ENCODE peak calls at places on chromosomes 6 and 20, in six cellular contexts. Q is GM12878, Z is K562, G is H1, V is GM12891, O is HepG2. A is an unnamed sample.

GRCh38 chr6:37819802-37820712 is 530 bp downstream of the ZFAND3 start:
- DNase-seq in Q (peak; percentile 25), Z (peak; percentile 68), G (no peak), V (no peak), O (peak; percentile 54), A (peak; percentile 26)

GRCh38 chr20:23266530-23267398 is 83.8 kb upstream of the NXT1 start:
- DNase-seq in Q (no peak), Z (no peak), G (no peak), V (no peak), O (no peak), A (no peak)

GRCh38 chr20:59825944-59826759 is 107.3 kb downstream of the SYCP2 start:
- DNase-seq in Q (no peak), Z (no peak), G (no peak), V (no peak), O (no peak), A (no peak)

GRCh38 chr20:43914697-43915208 is at the start of gene TOX2:
- DNase-seq in Q (no peak), Z (peak; percentile 25), G (no peak), V (peak; percentile 70), O (no peak), A (peak; percentile 74)

GRCh38 chr20:51327251-51327841 is 215.2 kb downstream of the NFATC2 start:
- DNase-seq in Q (no peak), Z (no peak), G (no peak), V (no peak), O (no peak), A (no peak)

GRCh38 chr20:11906626-11907480 is 10.8 kb upstream of the BTBD3 start:
- DNase-seq in Q (no peak), Z (no peak), G (no peak), V (no peak), O (no peak), A (no peak)

GRCh38 chr6:108666656-108667260 is 106.0 kb downstream of the FOXO3 start:
- DNase-seq in Q (no peak), Z (no peak), G (peak; percentile 46), V (no peak), O (no peak), A (no peak)

GRCh38 chr6:21741221-21742109 is 147.9 kb downstream of the SOX4 start:
- DNase-seq in Q (no peak), Z (no peak), G (no peak), V (no peak), O (no peak), A (no peak)

GRCh38 chr6:27031302-27031701 is 216.2 kb upstream of the PRSS16 start:
- DNase-seq in Q (no peak), Z (no peak), G (no peak), V (no peak), O (no peak), A (no peak)

GRCh38 chr6:156699017-156699421 is 78.2 kb upstream of the ARID1B start:
- DNase-seq in Q (peak; percentile 85), Z (no peak), G (no peak), V (no peak), O (no peak), A (no peak)

GRCh38 chr20:57755609-57756008 is 45.8 kb upstream of the PMEPA1 start:
- DNase-seq in Q (no peak), Z (no peak), G (no peak), V (no peak), O (no peak), A (no peak)

GRCh38 chr20:4067600-4068261 is 52.4 kb upstream of the RNF24 start:
- DNase-seq in Q (no peak), Z (no peak), G (no peak), V (no peak), O (no peak), A (no peak)

GRCh38 chr20:47389867-47390347 is 33.4 kb upstream of the ZMYND8 start:
- DNase-seq in Q (no peak), Z (peak; percentile 54), G (no peak), V (no peak), O (no peak), A (no peak)

GRCh38 chr20:45049904-45050471 is 50.9 kb downstream of the KCNS1 start:
- DNase-seq in Q (no peak), Z (no peak), G (no peak), V (no peak), O (no peak), A (no peak)

GRCh38 chr20:16553161-16553560 is 20.1 kb downstream of the KIF16B start:
- DNase-seq in Q (no peak), Z (no peak), G (no peak), V (no peak), O (no peak), A (no peak)

GRCh38 chr6:106715922-106716321 is 86.5 kb downstream of the QRSL1 start:
- DNase-seq in Q (no peak), Z (no peak), G (no peak), V (no peak), O (no peak), A (no peak)

DNA sequence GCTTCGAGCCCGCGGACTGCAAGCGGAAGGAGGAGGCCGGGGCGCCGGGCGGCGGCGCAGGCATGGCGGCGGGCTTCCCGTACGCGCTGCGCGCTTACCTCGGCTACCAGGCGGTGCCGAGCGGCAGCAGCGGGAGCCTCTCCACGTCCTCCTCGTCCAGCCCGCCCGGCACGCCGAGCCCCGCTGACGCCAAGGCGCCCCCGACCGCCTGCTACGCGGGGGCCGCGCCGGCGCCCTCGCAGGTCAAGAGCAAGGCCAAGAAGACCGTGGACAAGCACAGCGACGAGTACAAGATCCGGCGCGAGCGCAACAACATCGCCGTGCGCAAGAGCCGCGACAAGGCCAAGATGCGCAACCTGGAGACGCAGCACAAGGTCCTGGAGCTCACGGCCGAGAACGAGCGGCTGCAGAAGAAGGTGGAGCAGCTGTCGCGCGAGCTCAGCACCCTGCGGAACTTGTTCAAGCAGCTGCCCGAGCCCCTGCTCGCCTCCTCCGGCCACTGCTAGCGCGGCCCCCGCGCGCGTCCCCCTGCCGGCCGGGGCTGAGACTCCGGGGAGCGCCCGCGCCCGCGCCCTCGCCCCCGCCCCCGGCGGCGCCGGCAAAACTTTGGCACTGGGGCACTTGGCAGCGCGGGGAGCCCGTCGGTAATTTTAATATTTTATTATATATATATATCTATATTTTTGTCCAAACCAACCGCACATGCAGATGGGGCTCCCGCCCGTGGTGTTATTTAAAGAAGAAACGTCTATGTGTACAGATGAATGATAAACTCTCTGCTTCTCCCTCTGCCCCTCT is 1.1 kb downstream of the CEBPB start:
- DNase-seq in Q (no peak), Z (peak; percentile 68), G (no peak), V (peak; percentile 63), O (peak; percentile 42), A (peak; percentile 51)
- TF ChIP-seq POLR2A in Q (peak; percentile 77), Z (peak; percentile 70), G (peak; percentile 41), V (peak; percentile 31), O (no peak), A (no peak)

GRCh38 chr6:12749531-12750379 is 33.2 kb downstream of the PHACTR1 start:
- DNase-seq in Q (no peak), Z (no peak), G (peak; percentile 25), V (no peak), O (no peak), A (no peak)
- TF ChIP-seq POLR2AphosphoS5 in Q (no peak), Z (no peak), G (no peak), V (no peak), O (no peak), A (no peak)

DNA sequence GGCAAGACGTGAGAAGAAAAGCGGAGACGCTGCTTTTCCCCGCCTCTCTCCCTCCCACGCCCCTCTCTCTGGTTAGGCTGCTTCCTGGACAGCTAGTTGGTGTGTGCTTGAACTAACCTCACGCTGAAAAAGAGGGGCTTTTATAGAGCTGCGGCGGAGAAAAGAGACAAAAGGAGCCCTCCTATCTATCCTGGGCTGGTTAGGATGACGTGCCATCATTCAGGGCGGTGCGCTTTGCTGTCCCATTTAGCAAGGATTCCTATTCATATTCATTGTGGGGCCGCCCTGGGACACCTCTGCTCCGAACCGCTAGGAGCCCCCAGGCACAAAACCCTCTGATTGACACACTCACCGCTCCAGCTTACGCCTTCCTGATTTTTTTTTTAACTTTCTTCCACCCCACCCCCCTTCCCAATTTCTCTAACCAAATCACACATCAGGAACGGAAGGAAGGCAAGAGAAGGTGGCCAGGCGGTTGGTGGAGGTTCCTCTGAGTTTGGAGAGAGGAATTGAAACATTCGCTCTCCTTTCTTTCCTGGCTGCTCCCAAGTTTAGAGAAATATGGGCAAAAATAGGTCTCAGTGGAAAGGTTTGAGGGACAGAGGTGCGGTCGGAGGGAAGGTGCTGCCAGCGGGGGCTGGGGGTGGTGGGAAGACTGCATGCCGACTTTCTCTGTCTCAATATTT is at the start of gene OLIG3:
- DNase-seq in Q (no peak), Z (no peak), G (no peak), V (peak; percentile 29), O (no peak), A (no peak)
- TF ChIP-seq TAF1 in Q (no peak), Z (no peak), G (no peak), V (no peak), O (no peak), A (no peak)

DNA sequence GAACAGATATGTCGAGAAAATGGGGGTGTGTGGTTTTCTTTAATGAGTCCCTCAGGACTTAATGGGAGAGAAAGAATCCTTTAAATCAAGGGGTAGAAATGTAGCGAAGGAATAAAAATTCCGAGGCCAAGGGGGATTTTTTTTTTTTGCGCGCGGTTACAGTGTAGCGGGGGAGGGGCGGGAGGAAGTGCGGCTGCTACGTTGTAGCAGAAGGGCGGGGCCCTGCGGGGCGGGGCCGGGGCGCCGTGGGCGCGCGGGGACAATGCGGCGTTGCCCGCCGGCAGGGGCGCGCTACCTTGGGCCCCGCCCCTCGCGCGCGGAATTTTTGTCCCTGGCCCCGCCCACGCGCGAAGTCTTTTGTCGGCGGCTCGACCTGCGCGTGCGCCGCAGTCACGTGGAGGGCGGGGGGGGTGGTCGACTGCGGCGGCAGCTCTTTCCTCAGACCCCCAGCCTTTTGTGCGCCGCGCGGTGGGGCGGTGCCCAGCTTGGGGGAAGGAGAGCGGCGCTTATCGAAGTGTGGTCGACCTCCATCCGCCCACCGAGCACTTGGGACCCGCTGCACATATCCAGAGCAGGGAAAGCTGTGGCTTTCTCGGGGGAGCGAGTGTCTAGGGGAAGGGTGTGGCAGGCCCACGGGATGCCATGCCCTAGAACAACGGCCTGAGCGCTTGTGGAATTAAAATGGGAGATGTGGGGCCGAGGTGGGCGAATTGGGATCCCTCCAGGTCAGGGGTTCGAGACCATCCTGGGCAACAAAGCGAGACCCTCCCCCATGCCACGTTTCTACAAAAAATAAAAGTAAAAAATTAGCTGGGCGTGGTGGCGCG is 1.3 kb downstream of the TUBB start:
- DNase-seq in Q (no peak), Z (peak; percentile 98), G (no peak), V (peak; percentile 70), O (peak; percentile 80), A (peak; percentile 71)
- TF ChIP-seq POLR2A in Q (peak; percentile 85), Z (peak; percentile 77), G (no peak), V (peak; percentile 78), O (peak; percentile 76), A (peak; percentile 78)

GRCh38 chr6:144349690-144350132 is 64.6 kb downstream of the UTRN start:
- DNase-seq in Q (peak; percentile 60), Z (peak; percentile 52), G (no peak), V (no peak), O (peak; percentile 81), A (no peak)
- TF ChIP-seq POLR2AphosphoS5 in Q (peak; percentile 58), Z (no peak), G (no peak), V (no peak), O (no peak), A (no peak)

GRCh38 chr6:2038096-2038495 is 207.3 kb downstream of the GMDS start:
- DNase-seq in Q (no peak), Z (peak; percentile 8), G (no peak), V (no peak), O (no peak), A (no peak)
- TF ChIP-seq TAF1 in Q (no peak), Z (no peak), G (no peak), V (no peak), O (no peak), A (no peak)

GRCh38 chr20:10433623-10434466 is at the start of gene MKKS:
- DNase-seq in Q (no peak), Z (peak; percentile 88), G (peak; percentile 44), V (peak; percentile 55), O (peak; percentile 89), A (peak; percentile 66)
- TF ChIP-seq POLR2A in Q (peak; percentile 83), Z (peak; percentile 69), G (peak; percentile 22), V (no peak), O (peak; percentile 69), A (peak; percentile 21)

A was measured in GM12892.